ENCODE peak calls at places on chromosomes 3 and 15, in ten cellular contexts. R is PC-9, K is GM23248, E is SK-N-SH, D is A549, U is K562, A is OCI-LY7, O is HCT116, I is IMR-90, G is Karpas-422. V is an unnamed sample.

GRCh38 chr3:127763337-127763736 is 59.0 kb downstream of the MGLL start:
- DNase-seq in O (no peak), R (no peak), U (no peak), E (no peak), K (no peak), A (no peak), I (no peak), G (no peak), D (no peak), V (no peak)

GRCh38 chr3:45573591-45573990 is 21.0 kb upstream of the LIMD1 start:
- DNase-seq in U (no peak), R (no peak), A (no peak), G (no peak), E (no peak), K (no peak), I (no peak), O (no peak), D (no peak), V (no peak)

GRCh38 chr3:117871934-117872333 is 1162.4 kb downstream of the TUSC7 start:
- DNase-seq in D (no peak), R (no peak), G (no peak), E (no peak), U (no peak), A (no peak), I (peak; percentile 30), K (peak; percentile 44), O (no peak), V (no peak)

GRCh38 chr3:62669161-62669560 is 206.1 kb downstream of the CADPS start:
- DNase-seq in K (no peak), G (no peak), D (no peak), R (no peak), I (no peak), O (no peak), E (no peak), A (no peak), U (no peak), V (no peak)

GRCh38 chr3:78029775-78030174 is 989.9 kb downstream of the ROBO2 start:
- DNase-seq in E (no peak), U (no peak), I (no peak), O (no peak), G (no peak), K (no peak), A (no peak), D (no peak), R (no peak), V (no peak)

GRCh38 chr3:194136519-194137313 is 768 bp downstream of the HES1 start:
- DNase-seq in D (no peak), I (peak; percentile 81), E (peak; percentile 56), G (peak; percentile 80), A (peak; percentile 58), O (no peak), K (peak; percentile 89), R (no peak), U (no peak), V (peak; percentile 63)

GRCh38 chr15:90829942-90830440 is 38.4 kb upstream of the FURIN start:
- DNase-seq in I (no peak), U (no peak), R (no peak), K (no peak), E (no peak), O (no peak), G (no peak), D (no peak), A (peak; percentile 24), V (no peak)

GRCh38 chr3:5250467-5251195 is 63.1 kb downstream of the EDEM1 start:
- DNase-seq in O (no peak), I (no peak), G (no peak), R (peak; percentile 8), A (no peak), D (no peak), K (peak; percentile 41), E (peak; percentile 37), U (no peak), V (no peak)

GRCh38 chr15:78625621-78626280 is 5.0 kb upstream of the CHRNA3 start:
- DNase-seq in E (peak; percentile 66), I (no peak), D (no peak), R (no peak), O (no peak), A (peak; percentile 8), K (no peak), U (no peak), G (peak; percentile 21), V (no peak)

GRCh38 chr3:187802928-187803259 is 57.6 kb upstream of the BCL6 start:
- DNase-seq in G (no peak), I (no peak), E (no peak), U (no peak), K (no peak), R (no peak), D (no peak), A (no peak), O (no peak), V (no peak)

DNA sequence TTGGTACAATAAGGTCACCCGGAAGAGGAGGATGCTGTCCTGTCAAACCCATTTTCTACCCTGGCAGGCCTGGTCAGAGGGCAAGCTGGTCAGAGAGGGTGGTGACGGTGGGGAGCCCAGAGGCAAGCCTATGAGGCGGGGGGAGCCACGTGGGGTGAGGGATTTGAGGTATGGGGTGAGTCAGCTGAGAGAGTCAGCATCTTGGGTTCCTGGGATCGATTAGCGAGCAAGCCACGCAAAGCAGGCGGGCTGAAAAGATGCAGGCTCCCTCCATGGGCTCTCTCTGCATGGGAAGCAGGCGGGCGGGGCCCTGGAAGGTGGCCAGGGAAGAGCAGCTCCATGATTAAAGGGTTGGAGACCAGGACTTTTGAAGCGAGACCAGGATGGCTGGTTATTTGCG is 48.1 kb downstream of the MAGEF1 start:
- DNase-seq in I (no peak), U (no peak), D (no peak), A (no peak), G (no peak), R (no peak), O (no peak), E (no peak), K (peak; percentile 54), V (no peak)
- H3K4me2 ChIP-seq in I (no peak overlapping the region), U (no peak overlapping the region), D (no peak overlapping the region), A (no peak overlapping the region), G (no peak overlapping the region), R (no peak overlapping the region), O (no peak overlapping the region), E (no peak overlapping the region), K (no peak overlapping the region), V (no peak overlapping the region)

GRCh38 chr3:86739244-86739643 is 251.7 kb downstream of the VGLL3 start:
- DNase-seq in E (no peak), D (no peak), U (no peak), R (no peak), K (no peak), O (no peak), G (no peak), I (no peak), A (no peak), V (no peak)

GRCh38 chr3:86737517-86737916 is 253.4 kb downstream of the VGLL3 start:
- DNase-seq in I (no peak), D (no peak), G (no peak), K (no peak), A (no peak), R (no peak), E (no peak), U (no peak), O (no peak), V (no peak)

GRCh38 chr3:86738684-86739083 is 252.3 kb downstream of the VGLL3 start:
- DNase-seq in I (no peak), K (no peak), D (no peak), U (no peak), R (no peak), A (no peak), G (no peak), E (no peak), O (no peak), V (no peak)

GRCh38 chr3:86748015-86748414 is 242.9 kb downstream of the VGLL3 start:
- DNase-seq in I (no peak), G (no peak), A (no peak), R (no peak), U (no peak), O (no peak), K (no peak), E (no peak), D (no peak), V (no peak)

GRCh38 chr3:86743233-86743632 is 247.7 kb downstream of the VGLL3 start:
- DNase-seq in I (no peak), U (no peak), A (no peak), D (no peak), O (no peak), G (no peak), E (no peak), K (peak; percentile 10), R (no peak), V (no peak)
- H3K4me2 ChIP-seq in I (no peak overlapping the region), U (no peak overlapping the region), A (no peak overlapping the region), D (no peak overlapping the region), O (no peak overlapping the region), G (no peak overlapping the region), E (no peak overlapping the region), K (no peak overlapping the region), R (no peak overlapping the region), V (no peak overlapping the region)

GRCh38 chr3:52513281-52513680 is 18.1 kb downstream of the STAB1 start:
- DNase-seq in D (no peak), U (no peak), A (no peak), R (no peak), O (no peak), E (no peak), I (no peak), G (no peak), K (no peak), V (no peak)

GRCh38 chr3:52512105-52512504 is 17.0 kb downstream of the STAB1 start:
- DNase-seq in A (no peak), K (no peak), E (no peak), D (no peak), U (no peak), R (no peak), I (no peak), O (no peak), G (no peak), V (no peak)

GRCh38 chr3:52512727-52513126 is 17.6 kb downstream of the STAB1 start:
- DNase-seq in D (no peak), U (peak; percentile 31), K (no peak), E (no peak), A (no peak), G (no peak), O (no peak), R (no peak), I (no peak), V (no peak)

GRCh38 chr3:52509753-52510328 is 14.7 kb downstream of the STAB1 start:
- DNase-seq in E (no peak), O (no peak), G (peak; percentile 64), R (peak; percentile 26), K (no peak), A (peak; percentile 41), D (no peak), U (no peak), I (no peak), V (no peak)

GRCh38 chr3:52511509-52511908 is 16.4 kb downstream of the STAB1 start:
- DNase-seq in K (no peak), E (no peak), O (no peak), A (no peak), G (no peak), U (no peak), I (no peak), D (no peak), R (no peak), V (no peak)
- H3K4me2 ChIP-seq in K (no peak overlapping the region), E (no peak overlapping the region), O (no peak overlapping the region), A (no peak overlapping the region), G (no peak overlapping the region), U (no peak overlapping the region), I (no peak overlapping the region), D (no peak overlapping the region), R (no peak overlapping the region), V (no peak overlapping the region)

DNA sequence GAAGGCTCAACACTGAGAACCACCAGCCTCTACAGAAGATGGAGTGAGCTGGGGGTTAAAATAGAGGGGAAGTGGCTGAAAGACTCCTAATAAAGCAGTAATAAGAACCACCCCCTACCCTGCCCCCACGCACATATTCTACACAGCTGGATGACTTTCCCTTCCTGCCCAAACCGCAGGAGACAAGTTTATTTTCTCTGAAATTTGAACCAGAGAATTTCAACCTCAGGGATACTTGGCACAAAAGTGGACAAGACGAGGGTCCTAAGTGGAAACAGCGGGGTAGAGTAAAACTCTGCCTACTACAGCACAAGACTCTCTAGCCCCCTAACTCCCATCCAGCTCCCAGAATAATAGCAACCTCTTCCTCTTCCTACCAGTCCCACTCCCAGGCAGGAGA is 28.4 kb downstream of the USF3 start:
- DNase-seq in D (no peak), E (no peak), K (peak; percentile 39), G (no peak), R (no peak), A (no peak), U (no peak), O (no peak), I (peak; percentile 74), V (no peak)
- H3K4me2 ChIP-seq in D (no peak overlapping the region), E (no peak overlapping the region), K (peak overlapping the region; percentile 58), G (no peak overlapping the region), R (no peak overlapping the region), A (peak overlapping the region; percentile 36), U (no peak overlapping the region), O (no peak overlapping the region), I (peak overlapping the region; percentile 94), V (peak overlapping the region; percentile 22)